ENCODE peak calls at places on chromosomes 4 and X, in seven cellular contexts. O is AG10803; W is mammary epithelial cell; Z is ovary; B is neuronal stem cell; S is cardiac fibroblast; P is CD4-positive, alpha-beta memory T cell. K is an unnamed sample.

GRCh38 chrX:56343664-56344063 is 111.5 kb downstream of the KLF8 start:
- DNase-seq in O (no peak), W (no peak), Z (no peak), B (no peak), S (no peak), P (peak), K (no peak)

GRCh38 chr4:98446499-98447375 is 185.6 kb downstream of the RAP1GDS1 start:
- DNase-seq in O (peak), W (peak), Z (no peak), B (no peak), S (peak), P (peak), K (peak)

GRCh38 chr4:151744614-151745013 is 16.2 kb downstream of the GATB start:
- DNase-seq in O (peak), W (peak), Z (no peak), B (no peak), S (peak), P (no peak), K (peak)

GRCh38 chr4:151291485-151291884 is 14.5 kb downstream of the PRSS48 start:
- DNase-seq in O (peak), W (no peak), Z (no peak), B (no peak), S (peak), P (no peak), K (no peak)

GRCh38 chrX:49922291-49923241 is at the start of gene CLCN5:
- DNase-seq in O (peak), W (peak), Z (peak), B (peak), S (peak), P (peak), K (peak)

GRCh38 chr4:72318771-72319170 is 250.2 kb downstream of the ADAMTS3 start:
- DNase-seq in O (peak), W (peak), Z (no peak), B (no peak), S (no peak), P (no peak), K (no peak)

GRCh38 chrX:38639730-38640129 is 78.4 kb downstream of the TSPAN7 start:
- DNase-seq in O (no peak), W (no peak), Z (no peak), B (no peak), S (no peak), P (no peak), K (no peak)

GRCh38 chr4:181959121-181959520 is 284.1 kb upstream of the TENM3 start:
- DNase-seq in O (peak), W (peak), Z (no peak), B (no peak), S (peak), P (no peak), K (peak)

GRCh38 chrX:153974003-153974725 is 1.6 kb downstream of the TMEM187 start:
- DNase-seq in O (no peak), W (no peak), Z (peak), B (no peak), S (no peak), P (no peak), K (no peak)

GRCh38 chr4:122313001-122313400 is 65.8 kb upstream of the ADAD1 start:
- DNase-seq in O (no peak), W (no peak), Z (no peak), B (no peak), S (peak), P (no peak), K (no peak)

GRCh38 chr4:76802546-76803021 is 95.4 kb downstream of the SOWAHB start:
- DNase-seq in O (peak), W (no peak), Z (no peak), B (no peak), S (peak), P (no peak), K (no peak)

GRCh38 chrX:2397648-2398340 is 103.0 kb downstream of the DHRSX start:
- DNase-seq in O (peak), W (peak), Z (no peak), B (no peak), S (peak), P (no peak), K (no peak)

GRCh38 chr4:8765631-8766590 is 105.7 kb downstream of the HMX1 start:
- DNase-seq in O (no peak), W (no peak), Z (no peak), B (no peak), S (no peak), P (no peak), K (no peak)

GRCh38 chrX:131812847-131813825 is 210.0 kb upstream of the STK26 start:
- DNase-seq in O (peak), W (peak), Z (peak), B (no peak), S (peak), P (peak), K (no peak)
- H3K4me3 ChIP-seq in O (peak), W (peak), Z (peak), B (peak), S (no peak), P (no peak), K (no peak)

DNA sequence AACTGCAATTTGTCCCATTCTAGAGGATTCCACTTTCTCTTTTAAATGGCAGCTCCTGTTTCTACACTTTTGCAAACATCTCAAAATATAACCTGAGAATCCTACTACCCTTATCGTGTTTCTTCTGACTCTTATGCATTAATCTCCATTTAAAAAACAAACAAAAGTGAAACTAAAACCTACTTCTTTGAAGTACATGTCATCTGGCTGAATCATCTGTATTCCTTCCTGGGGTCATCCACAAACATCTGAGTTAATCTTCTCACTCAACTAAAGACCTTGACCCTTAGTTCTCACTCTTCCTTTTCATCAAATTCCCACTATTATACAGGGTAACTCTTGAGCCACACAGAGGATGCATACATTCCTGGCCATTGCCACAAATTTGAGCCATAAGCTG is 584.8 kb downstream of the PPARGC1A start:
- DNase-seq in O (no peak), W (no peak), Z (no peak), B (no peak), S (peak), P (no peak), K (no peak)
- H3K4me3 ChIP-seq in O (no peak), W (no peak), Z (no peak), B (no peak), S (no peak), P (no peak), K (no peak)

GRCh38 chr4:164753873-164754488 is at the start of gene SMIM31:
- DNase-seq in O (no peak), W (no peak), Z (no peak), B (no peak), S (no peak), P (no peak), K (no peak)
- H3K4me3 ChIP-seq in O (no peak), W (no peak), Z (no peak), B (no peak), S (no peak), P (no peak), K (no peak)

GRCh38 chr4:48005781-48006180 is 10.7 kb downstream of the CNGA1 start:
- DNase-seq in O (no peak), W (no peak), Z (no peak), B (no peak), S (no peak), P (no peak), K (no peak)

GRCh38 chr4:48008021-48008596 is 8.4 kb downstream of the CNGA1 start:
- DNase-seq in O (no peak), W (peak), Z (no peak), B (peak), S (peak), P (no peak), K (no peak)

DNA sequence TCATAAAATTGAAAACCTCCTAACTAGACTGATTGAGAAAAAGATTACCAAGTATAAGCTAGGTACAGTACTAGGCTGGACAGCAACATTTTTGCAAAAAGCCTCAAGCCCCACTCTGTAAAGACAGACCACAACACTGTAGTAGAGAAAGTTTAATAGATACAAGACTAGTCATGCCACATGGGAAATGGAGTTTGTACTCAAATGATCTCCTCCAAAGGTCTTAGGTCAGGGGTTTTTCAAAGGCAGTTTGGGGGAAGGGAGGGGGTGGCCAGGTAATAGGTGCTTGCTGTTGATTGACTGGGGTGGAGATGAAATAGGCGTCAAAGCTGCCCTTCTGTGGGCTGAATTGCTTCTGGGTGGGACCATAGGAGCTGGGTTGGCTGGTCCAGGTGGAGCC is 14.2 kb downstream of the CNGA1 start:
- DNase-seq in O (no peak), W (no peak), Z (no peak), B (no peak), S (no peak), P (no peak), K (no peak)
- H3K4me3 ChIP-seq in O (no peak), W (no peak), Z (no peak), B (no peak), S (no peak), P (no peak), K (no peak)

DNA sequence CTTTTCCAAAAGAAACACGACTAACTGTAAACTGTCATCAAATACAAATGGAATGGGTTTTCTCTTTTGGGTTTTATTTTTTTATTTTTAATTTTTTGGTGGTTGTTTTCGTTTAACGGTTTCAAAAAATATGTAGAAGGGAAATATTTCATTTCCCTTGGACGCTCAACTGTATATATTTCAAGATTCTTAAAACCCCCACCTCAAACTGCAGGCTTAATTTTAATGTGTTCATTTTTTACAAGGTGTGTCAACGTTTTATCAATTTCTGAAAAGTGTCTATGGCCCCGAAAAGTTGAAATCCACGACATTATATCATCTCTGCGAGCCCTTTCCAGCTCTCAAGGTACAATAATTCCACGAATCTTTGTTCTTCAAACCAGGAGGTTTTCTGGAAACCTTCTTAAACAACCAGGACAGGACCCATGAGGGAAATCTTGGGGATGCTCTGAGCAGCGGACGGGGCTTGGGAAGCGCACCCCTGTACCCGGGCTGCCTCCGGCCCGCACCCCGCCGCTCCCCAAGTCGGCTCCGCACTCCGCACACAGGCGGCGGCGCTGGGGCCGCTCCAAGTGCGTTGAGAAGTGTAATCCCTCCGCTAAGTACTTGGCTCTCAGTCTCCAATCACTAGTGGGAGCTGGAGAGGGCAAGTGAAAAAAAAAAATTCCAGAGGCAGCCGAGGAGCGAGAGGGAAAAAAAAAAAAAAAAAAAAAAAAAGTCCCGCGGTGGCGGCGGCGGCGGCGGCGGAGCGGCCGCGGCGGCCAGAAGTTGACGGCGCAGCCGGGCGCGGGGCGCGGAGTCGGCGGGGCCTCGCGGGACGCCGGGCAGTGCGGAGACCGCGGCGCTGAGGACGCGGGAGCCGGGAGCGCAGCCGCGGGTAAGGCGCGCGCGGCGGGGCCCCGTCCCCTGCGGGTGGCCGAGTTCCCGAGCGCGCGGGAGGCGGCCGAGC is at the start of gene BMPR1B:
- DNase-seq in O (peak), W (peak), Z (peak), B (peak), S (peak), P (no peak), K (peak)
- H3K4me3 ChIP-seq in O (peak), W (peak), Z (peak), B (peak), S (peak), P (no peak), K (peak)

GRCh38 chr4:81215219-81215892 is at the start of gene PRKG2:
- DNase-seq in O (peak), W (peak), Z (no peak), B (peak), S (peak), P (no peak), K (no peak)
- H3K4me3 ChIP-seq in O (peak), W (peak), Z (peak), B (no peak), S (peak), P (no peak), K (peak)